ENCODE peak calls at places on chromosomes 5 and 9, in five cellular contexts. One of them, this sample, is unnamed.

GRCh38 chr5:146040559-146040958 is 64.8 kb downstream of the PLAC8L1 start:
- DNase-seq in GM23338: no peak
- DNase-seq in HepG2: no peak
- DNase-seq in endothelial cell of umbilical vein: no peak
- DNase-seq in GM12878: no peak
- DNase-seq in this sample: no peak

GRCh38 chr9:134346151-134346550 is 19.9 kb downstream of the RXRA start:
- DNase-seq in GM23338: no peak
- DNase-seq in GM12878: no peak
- DNase-seq in endothelial cell of umbilical vein: no peak
- DNase-seq in HepG2: no peak
- DNase-seq in this sample: no peak

GRCh38 chr9:73806876-73807275 is 655.2 kb downstream of the ANXA1 start:
- DNase-seq in HepG2: no peak
- DNase-seq in GM12878: no peak
- DNase-seq in GM23338: no peak
- DNase-seq in endothelial cell of umbilical vein: no peak
- DNase-seq in this sample: no peak

GRCh38 chr5:172658869-172659513 is 17.9 kb downstream of the NEURL1B start:
- DNase-seq in HepG2: no peak
- DNase-seq in GM12878: no peak
- DNase-seq in endothelial cell of umbilical vein: no peak
- DNase-seq in GM23338: no peak
- DNase-seq in this sample: no peak

GRCh38 chr5:62791059-62791458 is 212.4 kb downstream of the LRRC70 start:
- DNase-seq in GM12878: no peak
- DNase-seq in HepG2: peak
- DNase-seq in endothelial cell of umbilical vein: peak
- DNase-seq in GM23338: peak
- DNase-seq in this sample: no peak

GRCh38 chr9:35905912-35906679 is at the start of gene HRCT1:
- DNase-seq in GM23338: no peak
- DNase-seq in HepG2: peak
- DNase-seq in endothelial cell of umbilical vein: peak
- DNase-seq in GM12878: no peak
- DNase-seq in this sample: no peak

GRCh38 chr9:107137495-107138202 is 145.4 kb upstream of the RAD23B start:
- DNase-seq in GM12878: no peak
- DNase-seq in HepG2: peak
- DNase-seq in GM23338: peak
- DNase-seq in endothelial cell of umbilical vein: peak
- DNase-seq in this sample: no peak

GRCh38 chr9:27787941-27788340 is 214.7 kb upstream of the C9orf72 start:
- DNase-seq in GM23338: peak
- DNase-seq in HepG2: no peak
- DNase-seq in GM12878: no peak
- DNase-seq in endothelial cell of umbilical vein: no peak
- DNase-seq in this sample: no peak

GRCh38 chr9:137465000-137465769 is 6.1 kb upstream of the NSMF start:
- DNase-seq in endothelial cell of umbilical vein: no peak
- DNase-seq in GM23338: no peak
- DNase-seq in HepG2: no peak
- DNase-seq in GM12878: no peak
- DNase-seq in this sample: no peak

GRCh38 chr9:70192707-70193106 is 66.1 kb upstream of the SMC5 start:
- DNase-seq in GM12878: no peak
- DNase-seq in GM23338: no peak
- DNase-seq in endothelial cell of umbilical vein: no peak
- DNase-seq in HepG2: no peak
- DNase-seq in this sample: no peak

GRCh38 chr9:126720661-126721530 is 83.9 kb upstream of the ZBTB43 start:
- DNase-seq in GM23338: no peak
- DNase-seq in GM12878: no peak
- DNase-seq in HepG2: no peak
- DNase-seq in endothelial cell of umbilical vein: no peak
- DNase-seq in this sample: no peak

GRCh38 chr5:65485405-65485804 is 3.7 kb upstream of the ADAMTS6 start:
- DNase-seq in HepG2: no peak
- DNase-seq in GM12878: no peak
- DNase-seq in endothelial cell of umbilical vein: no peak
- DNase-seq in GM23338: no peak
- DNase-seq in this sample: no peak

GRCh38 chr5:72248352-72249032 is 71.5 kb downstream of the MRPS27 start:
- DNase-seq in endothelial cell of umbilical vein: peak
- DNase-seq in HepG2: no peak
- DNase-seq in GM12878: no peak
- DNase-seq in GM23338: peak
- DNase-seq in this sample: peak

GRCh38 chr5:120803282-120803681 is 339.2 kb downstream of the PRR16 start:
- DNase-seq in HepG2: no peak
- DNase-seq in GM23338: peak
- DNase-seq in GM12878: no peak
- DNase-seq in endothelial cell of umbilical vein: peak
- DNase-seq in this sample: no peak

GRCh38 chr9:19023078-19023477 is 9.9 kb downstream of the SAXO1 start:
- DNase-seq in GM12878: no peak
- DNase-seq in GM23338: no peak
- DNase-seq in HepG2: no peak
- DNase-seq in endothelial cell of umbilical vein: no peak
- DNase-seq in this sample: no peak

GRCh38 chr5:156523607-156524006 is 196.6 kb downstream of the SGCD start:
- DNase-seq in GM23338: no peak
- DNase-seq in endothelial cell of umbilical vein: no peak
- DNase-seq in GM12878: no peak
- DNase-seq in HepG2: no peak
- DNase-seq in this sample: no peak

GRCh38 chr5:124544366-124545055 is 201.9 kb downstream of the ZNF608 start:
- DNase-seq in GM23338: no peak
- DNase-seq in endothelial cell of umbilical vein: no peak
- DNase-seq in HepG2: peak
- DNase-seq in GM12878: peak
- DNase-seq in this sample: no peak

GRCh38 chr9:110668528-110669167 is at the start of gene MUSK:
- DNase-seq in HepG2: no peak
- DNase-seq in GM12878: no peak
- DNase-seq in GM23338: no peak
- DNase-seq in endothelial cell of umbilical vein: no peak
- DNase-seq in this sample: no peak

GRCh38 chr9:75200892-75201470 is 112.7 kb downstream of the OSTF1 start:
- DNase-seq in GM12878: no peak
- DNase-seq in HepG2: peak
- DNase-seq in GM23338: peak
- DNase-seq in endothelial cell of umbilical vein: peak
- DNase-seq in this sample: no peak

GRCh38 chr5:136308396-136308795 is 56.9 kb downstream of the TRPC7 start:
- DNase-seq in HepG2: no peak
- DNase-seq in GM23338: peak
- DNase-seq in GM12878: no peak
- DNase-seq in endothelial cell of umbilical vein: no peak
- DNase-seq in this sample: no peak

GRCh38 chr9:77534376-77535057 is 113.6 kb downstream of the GNA14 start:
- DNase-seq in GM12878: no peak
- DNase-seq in GM23338: peak
- DNase-seq in endothelial cell of umbilical vein: peak
- DNase-seq in HepG2: peak
- DNase-seq in this sample: no peak

GRCh38 chr9:89640391-89640790 is 35.6 kb downstream of the GADD45G start:
- DNase-seq in endothelial cell of umbilical vein: no peak
- DNase-seq in HepG2: no peak
- DNase-seq in GM12878: no peak
- DNase-seq in GM23338: no peak
- DNase-seq in this sample: no peak

GRCh38 chr9:72203205-72203803 is 54.1 kb downstream of the GDA start:
- DNase-seq in endothelial cell of umbilical vein: peak
- DNase-seq in GM12878: no peak
- DNase-seq in GM23338: peak
- DNase-seq in HepG2: peak
- DNase-seq in this sample: peak

GRCh38 chr9:110452227-110452801 is 114.7 kb upstream of the TXNDC8 start:
- DNase-seq in HepG2: no peak
- DNase-seq in GM23338: peak
- DNase-seq in GM12878: no peak
- DNase-seq in endothelial cell of umbilical vein: peak
- DNase-seq in this sample: no peak

GRCh38 chr5:24691073-24691472 is 46.3 kb upstream of the CDH10 start:
- DNase-seq in HepG2: no peak
- DNase-seq in endothelial cell of umbilical vein: no peak
- DNase-seq in GM12878: no peak
- DNase-seq in GM23338: no peak
- DNase-seq in this sample: no peak

GRCh38 chr5:67193479-67193878 is 3.1 kb downstream of the CD180 start:
- DNase-seq in GM23338: no peak
- DNase-seq in endothelial cell of umbilical vein: no peak
- DNase-seq in HepG2: no peak
- DNase-seq in GM12878: no peak
- DNase-seq in this sample: no peak

GRCh38 chr9:88663766-88664419 is 128.9 kb downstream of the NXNL2 start:
- DNase-seq in GM23338: no peak
- DNase-seq in HepG2: no peak
- DNase-seq in endothelial cell of umbilical vein: no peak
- DNase-seq in GM12878: no peak
- DNase-seq in this sample: no peak

GRCh38 chr9:32403567-32403966 is 19.1 kb downstream of the ACO1 start:
- DNase-seq in endothelial cell of umbilical vein: no peak
- DNase-seq in GM23338: no peak
- DNase-seq in GM12878: no peak
- DNase-seq in HepG2: no peak
- DNase-seq in this sample: no peak

GRCh38 chr5:55533806-55534435 is 843 bp downstream of the PLPP1 start:
- DNase-seq in GM23338: peak
- DNase-seq in HepG2: peak
- DNase-seq in endothelial cell of umbilical vein: peak
- DNase-seq in GM12878: peak
- DNase-seq in this sample: no peak

GRCh38 chr5:98927242-98927987 is 1.4 kb downstream of the CHD1 start:
- DNase-seq in GM12878: no peak
- DNase-seq in HepG2: no peak
- DNase-seq in endothelial cell of umbilical vein: peak
- DNase-seq in GM23338: peak
- DNase-seq in this sample: no peak

GRCh38 chr5:4862500-4862899 is 277.6 kb upstream of the ADAMTS16 start:
- DNase-seq in endothelial cell of umbilical vein: peak
- DNase-seq in HepG2: peak
- DNase-seq in GM12878: no peak
- DNase-seq in GM23338: peak
- DNase-seq in this sample: peak

GRCh38 chr9:101625871-101626270 is 31.1 kb upstream of the PPP3R2 start:
- DNase-seq in GM23338: no peak
- DNase-seq in GM12878: no peak
- DNase-seq in endothelial cell of umbilical vein: no peak
- DNase-seq in HepG2: no peak
- DNase-seq in this sample: no peak

GRCh38 chr5:149035282-149035882 is 27.5 kb downstream of the SH3TC2 start:
- DNase-seq in GM23338: peak
- DNase-seq in GM12878: no peak
- DNase-seq in endothelial cell of umbilical vein: peak
- DNase-seq in HepG2: peak
- DNase-seq in this sample: no peak

GRCh38 chr9:98367371-98367900 is 112.0 kb upstream of the TBC1D2 start:
- DNase-seq in GM23338: no peak
- DNase-seq in endothelial cell of umbilical vein: no peak
- DNase-seq in HepG2: no peak
- DNase-seq in GM12878: no peak
- DNase-seq in this sample: no peak

GRCh38 chr9:98365227-98365669 is 109.8 kb upstream of the TBC1D2 start:
- DNase-seq in HepG2: peak
- DNase-seq in GM23338: peak
- DNase-seq in endothelial cell of umbilical vein: peak
- DNase-seq in GM12878: no peak
- DNase-seq in this sample: no peak

GRCh38 chr9:98367923-98368322 is 112.5 kb upstream of the TBC1D2 start:
- DNase-seq in GM12878: no peak
- DNase-seq in HepG2: no peak
- DNase-seq in GM23338: no peak
- DNase-seq in endothelial cell of umbilical vein: no peak
- DNase-seq in this sample: no peak

GRCh38 chr9:98364042-98364441 is 108.6 kb upstream of the TBC1D2 start:
- DNase-seq in HepG2: no peak
- DNase-seq in endothelial cell of umbilical vein: no peak
- DNase-seq in GM23338: no peak
- DNase-seq in GM12878: no peak
- DNase-seq in this sample: no peak

DNA sequence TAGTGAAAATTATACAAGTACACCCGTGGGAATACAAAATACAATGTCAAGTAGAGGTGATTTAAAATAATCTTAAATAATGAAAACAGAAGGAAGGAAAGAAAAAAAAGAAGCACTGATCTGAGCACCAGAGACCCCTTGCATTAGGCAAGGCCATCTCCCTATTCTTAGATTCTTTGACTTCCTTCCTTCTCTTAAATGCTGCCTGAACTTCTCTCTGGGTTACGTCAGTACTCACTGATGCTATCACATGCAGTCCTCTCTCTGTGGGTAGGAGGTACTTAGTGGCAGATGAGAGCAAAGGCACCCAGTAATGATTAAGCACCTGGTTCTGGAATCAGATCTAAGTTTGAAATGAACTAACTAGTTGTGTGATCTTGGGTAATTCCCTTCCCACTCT is 110.3 kb upstream of the TBC1D2 start:
- DNase-seq in GM23338: no peak
- DNase-seq in GM12878: no peak
- DNase-seq in endothelial cell of umbilical vein: no peak
- DNase-seq in HepG2: no peak
- DNase-seq in this sample: no peak
- TF ChIP-seq POLR2AphosphoS5 in GM23338: no peak
- TF ChIP-seq POLR2AphosphoS5 in GM12878: no peak
- TF ChIP-seq POLR2AphosphoS5 in endothelial cell of umbilical vein: no peak
- TF ChIP-seq POLR2AphosphoS5 in HepG2: no peak
- TF ChIP-seq POLR2AphosphoS5 in this sample: no peak

GRCh38 chr5:78648359-78649219 is at the start of gene LHFPL2:
- DNase-seq in GM12878: no peak
- DNase-seq in endothelial cell of umbilical vein: peak
- DNase-seq in HepG2: no peak
- DNase-seq in GM23338: peak
- DNase-seq in this sample: no peak
- TF ChIP-seq EZH2 in GM12878: no peak
- TF ChIP-seq EZH2 in endothelial cell of umbilical vein: no peak
- TF ChIP-seq EZH2 in HepG2: no peak
- TF ChIP-seq EZH2 in GM23338: no peak
- TF ChIP-seq EZH2 in this sample: no peak

GRCh38 chr5:132229236-132229635 is 1.6 kb upstream of the P4HA2 start:
- DNase-seq in HepG2: no peak
- DNase-seq in GM23338: no peak
- DNase-seq in endothelial cell of umbilical vein: no peak
- DNase-seq in GM12878: no peak
- DNase-seq in this sample: no peak
- H3K27ac ChIP-seq in HepG2: no peak
- H3K27ac ChIP-seq in GM23338: no peak
- H3K27ac ChIP-seq in endothelial cell of umbilical vein: no peak
- H3K27ac ChIP-seq in GM12878: no peak
- H3K27ac ChIP-seq in this sample: no peak

DNA sequence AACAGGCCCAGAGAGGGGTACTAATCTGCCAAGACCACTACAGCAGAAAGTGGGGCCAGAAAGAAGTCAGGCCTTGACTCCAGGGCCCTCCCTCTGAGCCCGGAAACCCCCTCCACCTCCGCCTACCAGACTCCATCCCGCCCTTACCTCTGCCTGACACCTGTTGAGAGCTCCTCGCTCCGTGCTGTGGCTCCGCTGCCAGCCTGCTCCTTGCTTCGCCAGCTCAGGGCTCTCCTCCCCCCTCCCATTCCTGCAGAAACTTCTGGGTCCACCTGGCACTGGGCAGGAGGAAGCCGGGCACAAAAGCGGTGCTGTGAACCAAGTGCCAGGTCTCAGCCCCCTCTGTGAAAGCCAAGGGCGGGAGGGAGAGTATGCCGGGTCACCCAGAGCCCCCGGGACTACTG is 6.4 kb upstream of the ST6GALNAC6 start:
- DNase-seq in HepG2: no peak
- DNase-seq in GM12878: no peak
- DNase-seq in endothelial cell of umbilical vein: no peak
- DNase-seq in GM23338: no peak
- DNase-seq in this sample: no peak
- TF ChIP-seq POLR2AphosphoS5 in HepG2: no peak
- TF ChIP-seq POLR2AphosphoS5 in GM12878: no peak
- TF ChIP-seq POLR2AphosphoS5 in endothelial cell of umbilical vein: no peak
- TF ChIP-seq POLR2AphosphoS5 in GM23338: no peak
- TF ChIP-seq POLR2AphosphoS5 in this sample: no peak

This sample was measured in SK-N-MC.